ENCODE peak calls at places on chromosomes 7 and 10, in nine cellular contexts. I is lower lobe of right lung, A is mammary epithelial cell, F is A549, W is HCT116, Y is heart left ventricle, M is ascending aorta, T is left ventricle myocardium inferior, P is fibroblast of lung. H is an unnamed sample.

GRCh38 chr7:122850528-122850927 is 35.7 kb downstream of the CADPS2 start:
- DNase-seq in I (no peak), A (no peak), W (no peak), M (no peak), F (no peak), P (no peak), T (no peak), Y (no peak), H (no peak)

GRCh38 chr10:26543567-26544306 is 105.6 kb downstream of the APBB1IP start:
- DNase-seq in I (no peak), W (no peak), F (no peak), T (no peak), A (no peak), P (no peak), Y (no peak), M (no peak), H (no peak)

GRCh38 chr10:100888957-100889356 is 23.8 kb upstream of the SLF2 start:
- DNase-seq in I (no peak), Y (no peak), F (peak; percentile 21), P (peak; percentile 30), A (no peak), T (no peak), M (no peak), W (peak; percentile 34), H (no peak)

GRCh38 chr10:75782463-75783248 is 351.2 kb downstream of the LRMDA start:
- DNase-seq in Y (no peak), A (no peak), W (no peak), T (no peak), M (no peak), P (no peak), F (no peak), I (no peak), H (no peak)

GRCh38 chr10:34489973-34490372 is 325.1 kb downstream of the PARD3 start:
- DNase-seq in Y (no peak), T (no peak), I (no peak), A (peak; percentile 86), W (peak; percentile 29), F (peak; percentile 73), M (no peak), P (peak; percentile 22), H (peak; percentile 8)

GRCh38 chr7:99631311-99632109 is 14.8 kb downstream of the ZSCAN25 start:
- DNase-seq in M (no peak), P (peak; percentile 23), I (no peak), Y (peak; percentile 62), F (peak; percentile 56), T (peak; percentile 34), W (no peak), A (peak; percentile 79), H (no peak)

GRCh38 chr10:78870458-78870857 is 198.3 kb upstream of the ZMIZ1 start:
- DNase-seq in T (no peak), A (no peak), Y (no peak), I (no peak), W (no peak), P (no peak), M (no peak), F (no peak), H (no peak)

GRCh38 chr7:152344253-152344652 is 91.5 kb downstream of the KMT2C start:
- DNase-seq in Y (no peak), M (no peak), F (no peak), T (no peak), P (no peak), A (peak; percentile 18), W (no peak), I (no peak), H (no peak)

GRCh38 chr7:95874541-95875265 is 102.3 kb downstream of the DYNC1I1 start:
- DNase-seq in Y (no peak), M (no peak), A (no peak), F (no peak), W (no peak), T (no peak), I (no peak), P (no peak), H (no peak)

GRCh38 chr7:128217972-128218652 is 23.0 kb upstream of the LEP start:
- DNase-seq in A (no peak), P (no peak), M (no peak), T (no peak), F (peak; percentile 36), Y (no peak), I (no peak), W (no peak), H (no peak)

GRCh38 chr10:130207205-130207604 is 71.0 kb downstream of the GLRX3 start:
- DNase-seq in T (no peak), A (no peak), I (no peak), Y (peak; percentile 0), P (no peak), W (no peak), M (no peak), F (no peak), H (no peak)

GRCh38 chr7:141701489-141702046 is 398 bp downstream of the DENND11 start:
- DNase-seq in A (no peak), W (no peak), F (no peak), I (peak; percentile 62), P (peak; percentile 13), Y (peak; percentile 64), M (no peak), T (peak; percentile 39), H (no peak)

GRCh38 chr7:34057956-34058355 is 152.6 kb downstream of the BMPER start:
- DNase-seq in W (no peak), F (no peak), P (no peak), M (no peak), A (peak; percentile 29), Y (no peak), T (no peak), I (no peak), H (no peak)

GRCh38 chr7:31788445-31788844 is 101.4 kb downstream of the PPP1R17 start:
- DNase-seq in F (no peak), M (no peak), P (peak; percentile 12), W (no peak), A (peak; percentile 3), I (no peak), Y (no peak), T (no peak), H (no peak)

GRCh38 chr10:79349072-79349491 is 1.8 kb downstream of the PPIF start:
- DNase-seq in Y (no peak), T (no peak), W (no peak), P (no peak), A (no peak), I (no peak), F (no peak), M (no peak), H (no peak)

GRCh38 chr7:85479918-85480658 is 293.2 kb upstream of the SEMA3D start:
- DNase-seq in I (no peak), P (peak; percentile 65), T (no peak), Y (no peak), F (no peak), M (no peak), A (peak; percentile 4), W (no peak), H (no peak)

GRCh38 chr7:55545496-55545895 is 26.8 kb downstream of the VOPP1 start:
- DNase-seq in A (peak; percentile 87), W (no peak), T (no peak), Y (peak; percentile 54), M (no peak), F (peak; percentile 33), I (no peak), P (peak; percentile 33), H (no peak)
- TF ChIP-seq CTCF in A (peak; percentile 42), W (no peak), T (peak; percentile 27), Y (no peak), M (no peak), F (no peak), I (no peak), P (no peak), H (peak; percentile 24)

DNA sequence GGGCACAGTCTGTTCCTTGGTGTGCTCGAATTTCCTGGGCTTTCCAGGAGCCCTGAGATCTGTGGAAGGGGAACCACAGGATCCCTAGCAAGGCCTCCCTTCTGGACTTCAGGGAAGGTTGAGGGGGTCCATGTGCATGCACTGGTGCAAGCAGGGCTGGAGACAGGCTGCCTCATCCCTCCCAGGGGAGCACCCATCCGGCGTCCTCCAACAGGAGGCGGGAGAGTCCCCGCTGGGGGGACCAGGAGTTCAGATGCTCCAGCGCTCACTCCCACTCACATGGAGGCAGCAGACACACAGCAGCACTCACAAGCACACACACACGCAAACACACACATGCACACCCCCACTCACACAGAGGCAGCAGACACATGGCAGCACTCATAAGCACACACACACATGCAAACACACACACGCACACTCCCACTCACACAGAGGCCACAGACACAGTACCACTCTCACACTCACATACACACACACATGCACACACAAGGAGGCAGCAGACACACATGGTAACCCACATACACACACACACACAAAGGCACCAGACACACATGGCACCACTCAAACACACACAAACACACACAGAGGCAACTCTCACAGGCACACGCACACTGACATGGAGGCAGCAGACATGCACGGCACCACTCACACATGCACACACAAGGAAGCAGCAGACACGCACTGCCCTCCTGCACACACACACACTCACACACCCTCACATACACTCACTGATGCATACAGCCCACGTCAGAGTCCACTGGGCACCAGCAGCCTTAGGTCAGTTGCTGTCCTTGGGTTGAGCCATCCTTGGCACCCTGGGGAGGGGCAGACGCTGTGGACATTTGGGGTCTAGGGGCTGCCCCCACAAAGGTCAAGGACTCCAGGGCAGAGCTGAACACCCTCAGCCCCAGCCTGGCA is 247.0 kb upstream of the PPP2R2D start:
- DNase-seq in M (no peak), F (no peak), I (no peak), Y (no peak), P (no peak), W (no peak), A (no peak), T (no peak), H (no peak)
- H3K9me3 ChIP-seq in M (no peaks in the 10 kb centered on the region), F (no peaks in the 10 kb centered on the region), I (no peaks in the 10 kb centered on the region), Y (no peaks in the 10 kb centered on the region), P (no peaks in the 10 kb centered on the region), W (no peaks in the 10 kb centered on the region), A (peaks cover 32% of the 10 kb centered on the region), T (no peaks in the 10 kb centered on the region), H (peaks cover 89% of the 10 kb centered on the region)

GRCh38 chr7:151260883-151261282 is 12.4 kb upstream of the SMARCD3 start:
- DNase-seq in T (no peak), A (no peak), P (no peak), I (no peak), F (no peak), Y (no peak), W (no peak), M (no peak), H (no peak)

GRCh38 chr7:151264615-151265014 is 16.1 kb upstream of the SMARCD3 start:
- DNase-seq in I (peak; percentile 37), Y (no peak), T (no peak), F (no peak), P (no peak), M (no peak), A (no peak), W (no peak), H (no peak)

GRCh38 chr7:151261534-151261933 is 13.0 kb upstream of the SMARCD3 start:
- DNase-seq in A (no peak), P (no peak), F (no peak), T (no peak), M (no peak), W (no peak), Y (peak; percentile 50), I (peak; percentile 24), H (no peak)

GRCh38 chr7:151269511-151269910 is 21.0 kb upstream of the SMARCD3 start:
- DNase-seq in I (peak; percentile 30), P (no peak), T (no peak), F (no peak), A (no peak), M (no peak), W (no peak), Y (no peak), H (no peak)

GRCh38 chr7:151265351-151265931 is 16.9 kb upstream of the SMARCD3 start:
- DNase-seq in P (no peak), M (no peak), A (no peak), Y (no peak), T (no peak), I (no peak), F (no peak), W (no peak), H (no peak)
- H3K27ac ChIP-seq in P (no peak overlapping the region), M (no peak overlapping the region), A (no peak overlapping the region), Y (no peak overlapping the region), T (no peak overlapping the region), I (no peak overlapping the region), F (no peak overlapping the region), W (no peak overlapping the region), H (no peak overlapping the region)

GRCh38 chr10:99791831-99792230 is 9.4 kb downstream of the ABCC2 start:
- DNase-seq in F (no peak), I (no peak), W (no peak), M (no peak), P (no peak), T (no peak), A (no peak), Y (no peak), H (no peak)
- TF ChIP-seq CTCF in F (no peak), I (no peak), W (no peak), M (no peak), P (no peak), T (no peak), A (no peak), Y (no peak), H (no peak)